ENCODE peak calls at places on chromosomes 4 and X, in nine cellular contexts. K, C, L, U, Z, E, Y, N and I are unnamed samples.

GRCh38 chr4:8739820-8740665 is 131.6 kb downstream of the HMX1 start:
- DNase-seq in Z (peak; percentile 15), L (no peak), Y (no peak), N (no peak), C (no peak), U (no peak), E (no peak), K (no peak), I (no peak)

GRCh38 chr4:3822230-3822947 is 56.2 kb downstream of the ADRA2C start:
- DNase-seq in L (no peak), Z (no peak), C (no peak), E (no peak), U (no peak), N (no peak), Y (no peak), K (no peak), I (no peak)

GRCh38 chr4:43690121-43690520 is 758.5 kb downstream of the KCTD8 start:
- DNase-seq in C (no peak), K (no peak), L (no peak), N (no peak), E (no peak), Y (no peak), Z (no peak), U (no peak), I (no peak)

GRCh38 chrX:107599371-107599970 is 28.8 kb upstream of the PRPS1 start:
- DNase-seq in Y (no peak), E (no peak), N (no peak), Z (no peak), L (no peak), C (no peak), U (no peak), K (no peak), I (no peak)

GRCh38 chrX:94831364-94831763 is 1157.4 kb downstream of the FAM133A start:
- DNase-seq in E (peak; percentile 28), N (no peak), C (peak; percentile 9), Y (peak; percentile 0), L (no peak), K (no peak), Z (no peak), U (peak; percentile 4), I (no peak)

GRCh38 chr4:20662851-20663250 is 37.4 kb upstream of the PACRGL start:
- DNase-seq in L (no peak), N (no peak), E (peak; percentile 37), C (no peak), Y (peak; percentile 37), Z (no peak), K (no peak), U (no peak), I (no peak)

GRCh38 chrX:109352121-109352556 is 129.7 kb downstream of the GUCY2F start:
- DNase-seq in U (no peak), E (peak; percentile 71), C (no peak), L (no peak), Y (peak; percentile 81), N (no peak), Z (no peak), K (no peak), I (no peak)

GRCh38 chr4:41410049-41410448 is 127.9 kb upstream of the LIMCH1 start:
- DNase-seq in C (no peak), U (no peak), N (no peak), Y (no peak), K (no peak), L (no peak), E (no peak), Z (no peak), I (no peak)

GRCh38 chr4:26542996-26543395 is 40.9 kb upstream of the TBC1D19 start:
- DNase-seq in Y (peak; percentile 19), U (no peak), E (no peak), C (no peak), Z (no peak), L (no peak), K (no peak), N (no peak), I (no peak)

GRCh38 chr4:154332681-154333421 is 158.7 kb downstream of the DCHS2 start:
- DNase-seq in N (no peak), K (peak; percentile 15), L (peak; percentile 26), Z (peak; percentile 49), C (no peak), E (peak; percentile 30), U (no peak), Y (peak; percentile 16), I (no peak)

GRCh38 chr4:107034982-107035710 is 967 bp downstream of the DKK2 start:
- DNase-seq in Y (peak; percentile 70), U (no peak), L (peak; percentile 43), N (no peak), E (peak; percentile 27), C (no peak), K (no peak), Z (no peak), I (no peak)

GRCh38 chr4:6746721-6747689 is 31.0 kb downstream of the BLOC1S4 start:
- DNase-seq in K (no peak), N (peak; percentile 93), L (no peak), U (peak; percentile 66), C (no peak), E (peak; percentile 13), Z (no peak), Y (no peak), I (peak; percentile 70)